ENCODE peak calls at places on chromosomes 11 and 22, in six cellular contexts. A, E, G, V, X and O are unnamed samples.

GRCh38 chr11:117572129-117572528 is 224.9 kb downstream of the DSCAML1 start:
- DNase-seq in A (no peak), E (no peak), G (no peak), V (no peak), X (no peak), O (no peak)

GRCh38 chr11:95920460-95921105 is 3.3 kb downstream of the MTMR2 start:
- DNase-seq in A (no peak), E (no peak), G (no peak), V (no peak), X (no peak), O (no peak)

GRCh38 chr11:12024314-12024926 is 16.0 kb upstream of the DKK3 start:
- DNase-seq in A (no peak), E (no peak), G (no peak), V (no peak), X (no peak), O (no peak)

GRCh38 chr11:124884340-124884739 is 13.3 kb downstream of the ROBO4 start:
- DNase-seq in A (no peak), E (no peak), G (no peak), V (no peak), X (no peak), O (no peak)

GRCh38 chr11:12019867-12020416 is 11.5 kb upstream of the DKK3 start:
- DNase-seq in A (no peak), E (no peak), G (no peak), V (no peak), X (no peak), O (no peak)

GRCh38 chr11:78100276-78101040 is 20.8 kb upstream of the NDUFC2 start:
- DNase-seq in A (no peak), E (no peak), G (no peak), V (no peak), X (no peak), O (no peak)

GRCh38 chr11:75150879-75151278 is at the start of gene SLCO2B1:
- DNase-seq in A (no peak), E (no peak), G (no peak), V (no peak), X (no peak), O (no peak)

GRCh38 chr22:36701941-36702640 is 1.5 kb downstream of the CACNG2 start:
- DNase-seq in A (no peak), E (no peak), G (no peak), V (no peak), X (no peak), O (no peak)

GRCh38 chr11:87466228-87466627 is 428.5 kb downstream of the TMEM135 start:
- DNase-seq in A (peak; percentile 58), E (no peak), G (no peak), V (no peak), X (no peak), O (no peak)

GRCh38 chr11:132988381-132988780 is 543.9 kb downstream of the OPCML start:
- DNase-seq in A (no peak), E (no peak), G (no peak), V (no peak), X (no peak), O (no peak)

GRCh38 chr22:17536269-17536668 is 27.0 kb upstream of the SLC25A18 start:
- DNase-seq in A (no peak), E (no peak), G (no peak), V (no peak), X (peak; percentile 88), O (no peak)

GRCh38 chr11:94769897-94770296 is 1.7 kb downstream of the AMOTL1 start:
- DNase-seq in A (no peak), E (no peak), G (no peak), V (peak; percentile 54), X (no peak), O (no peak)

GRCh38 chr11:114019574-114019973 is 39.9 kb upstream of the ZBTB16 start:
- DNase-seq in A (no peak), E (no peak), G (no peak), V (no peak), X (no peak), O (no peak)

GRCh38 chr11:125069796-125070195 is 6.7 kb downstream of the SLC37A2 start:
- DNase-seq in A (no peak), E (no peak), G (no peak), V (peak; percentile 5), X (no peak), O (no peak)

GRCh38 chr11:18987454-18988231 is 48.4 kb upstream of the MRGPRX1 start:
- DNase-seq in A (no peak), E (no peak), G (no peak), V (no peak), X (no peak), O (no peak)

GRCh38 chr22:24432059-24432853 is 4.9 kb downstream of the ADORA2A start:
- DNase-seq in A (peak; percentile 73), E (no peak), G (no peak), V (no peak), X (peak; percentile 89), O (peak; percentile 84)

GRCh38 chr11:67607507-67607906 is 771 bp downstream of the NDUFV1 start:
- DNase-seq in A (no peak), E (no peak), G (no peak), V (no peak), X (no peak), O (no peak)

GRCh38 chr11:26527685-26528084 is 44.4 kb downstream of the MUC15 start:
- DNase-seq in A (no peak), E (no peak), G (no peak), V (no peak), X (no peak), O (no peak)

GRCh38 chr11:57402188-57403066 is 12.0 kb upstream of the PRG2 start:
- DNase-seq in A (no peak), E (no peak), G (no peak), V (no peak), X (no peak), O (no peak)

GRCh38 chr11:7551571-7551970 is 37.8 kb downstream of the PPFIBP2 start:
- DNase-seq in A (no peak), E (no peak), G (no peak), V (no peak), X (no peak), O (no peak)

GRCh38 chr11:70915158-70915795 is 337.1 kb downstream of the SHANK2 start:
- DNase-seq in A (no peak), E (no peak), G (no peak), V (no peak), X (peak; percentile 12), O (no peak)

GRCh38 chr22:46011627-46012181 is 34.7 kb upstream of the WNT7B start:
- DNase-seq in A (peak; percentile 31), E (no peak), G (no peak), V (no peak), X (peak; percentile 74), O (no peak)

GRCh38 chr11:128146926-128147605 is 440.3 kb downstream of the ETS1 start:
- DNase-seq in A (no peak), E (no peak), G (no peak), V (no peak), X (no peak), O (no peak)

GRCh38 chr11:130653838-130654601 is 205.6 kb downstream of the ADAMTS15 start:
- DNase-seq in A (peak; percentile 47), E (no peak), G (no peak), V (peak; percentile 65), X (peak; percentile 88), O (peak; percentile 84)

GRCh38 chr11:44681698-44682097 is 45.1 kb upstream of the TSPAN18 start:
- DNase-seq in A (no peak), E (no peak), G (no peak), V (no peak), X (no peak), O (no peak)

GRCh38 chr11:32888805-32889204 is 3.8 kb upstream of the QSER1 start:
- DNase-seq in A (no peak), E (no peak), G (no peak), V (no peak), X (no peak), O (no peak)

GRCh38 chr11:98227266-98227665 is 793.5 kb upstream of the CNTN5 start:
- DNase-seq in A (no peak), E (no peak), G (no peak), V (no peak), X (no peak), O (no peak)

GRCh38 chr11:3345736-3346135 is 33.2 kb downstream of the ZNF195 start:
- DNase-seq in A (no peak), E (no peak), G (no peak), V (no peak), X (no peak), O (no peak)

GRCh38 chr11:64186205-64187165 is 514 bp downstream of the STIP1 start:
- DNase-seq in A (no peak), E (peak; percentile 29), G (no peak), V (peak; percentile 49), X (no peak), O (no peak)

GRCh38 chr11:93221539-93221938 is 23.7 kb upstream of the SLC36A4 start:
- DNase-seq in A (no peak), E (no peak), G (no peak), V (no peak), X (no peak), O (no peak)

GRCh38 chr11:65479184-65480145 is 19.4 kb upstream of the MALAT1 start:
- DNase-seq in A (peak; percentile 72), E (no peak), G (no peak), V (peak; percentile 67), X (peak; percentile 82), O (peak; percentile 44)